ENCODE peak calls at places on chromosomes 12 and 14, in eight cellular contexts. One of them, this sample, is unnamed.

GRCh38 chr14:50875359-50876090 is 3.7 kb downstream of the ABHD12B start:
- DNase-seq in HuH-7: peak; percentile 63
- DNase-seq in HL-60: no peak
- DNase-seq in activated naive CD8-positive, alpha-beta T cell treated with anti-CD3 and anti-CD28 coated beads, Interleukin-2, amount 10 ng/mL, durations not matched to agents 7 days and 5 days: peak; percentile 73
- DNase-seq in kidney tubule cell: no peak
- DNase-seq in EL: peak; percentile 42
- DNase-seq in effector memory CD8-positive, alpha-beta T cell: peak; percentile 45
- DNase-seq in RWPE1: no peak
- DNase-seq in this sample: no peak

GRCh38 chr14:50599700-50600444 is 39.9 kb downstream of the ATL1 start:
- DNase-seq in HuH-7: peak; percentile 3
- DNase-seq in HL-60: no peak
- DNase-seq in activated naive CD8-positive, alpha-beta T cell treated with anti-CD3 and anti-CD28 coated beads, Interleukin-2, amount 10 ng/mL, durations not matched to agents 7 days and 5 days: no peak
- DNase-seq in kidney tubule cell: peak; percentile 51
- DNase-seq in EL: peak; percentile 57
- DNase-seq in effector memory CD8-positive, alpha-beta T cell: no peak
- DNase-seq in RWPE1: peak; percentile 55
- DNase-seq in this sample: no peak

GRCh38 chr14:95903616-95904107 is 27.0 kb downstream of the TUNAR start:
- DNase-seq in HuH-7: no peak
- DNase-seq in HL-60: no peak
- DNase-seq in activated naive CD8-positive, alpha-beta T cell treated with anti-CD3 and anti-CD28 coated beads, Interleukin-2, amount 10 ng/mL, durations not matched to agents 7 days and 5 days: no peak
- DNase-seq in kidney tubule cell: no peak
- DNase-seq in EL: no peak
- DNase-seq in effector memory CD8-positive, alpha-beta T cell: no peak
- DNase-seq in RWPE1: no peak
- DNase-seq in this sample: no peak

GRCh38 chr12:115872212-115872611 is 405.3 kb downstream of the MED13L start:
- DNase-seq in HuH-7: no peak
- DNase-seq in HL-60: no peak
- DNase-seq in activated naive CD8-positive, alpha-beta T cell treated with anti-CD3 and anti-CD28 coated beads, Interleukin-2, amount 10 ng/mL, durations not matched to agents 7 days and 5 days: no peak
- DNase-seq in kidney tubule cell: no peak
- DNase-seq in EL: no peak
- DNase-seq in effector memory CD8-positive, alpha-beta T cell: no peak
- DNase-seq in RWPE1: no peak
- DNase-seq in this sample: no peak

GRCh38 chr12:10031318-10031717 is 836 bp downstream of the CLEC9A start:
- DNase-seq in HuH-7: no peak
- DNase-seq in HL-60: no peak
- DNase-seq in activated naive CD8-positive, alpha-beta T cell treated with anti-CD3 and anti-CD28 coated beads, Interleukin-2, amount 10 ng/mL, durations not matched to agents 7 days and 5 days: no peak
- DNase-seq in kidney tubule cell: no peak
- DNase-seq in EL: peak; percentile 73
- DNase-seq in effector memory CD8-positive, alpha-beta T cell: no peak
- DNase-seq in RWPE1: no peak
- DNase-seq in this sample: no peak

GRCh38 chr14:41230683-41231082 is 376.0 kb upstream of the LRFN5 start:
- DNase-seq in HuH-7: no peak
- DNase-seq in HL-60: no peak
- DNase-seq in activated naive CD8-positive, alpha-beta T cell treated with anti-CD3 and anti-CD28 coated beads, Interleukin-2, amount 10 ng/mL, durations not matched to agents 7 days and 5 days: no peak
- DNase-seq in kidney tubule cell: no peak
- DNase-seq in EL: no peak
- DNase-seq in effector memory CD8-positive, alpha-beta T cell: no peak
- DNase-seq in RWPE1: no peak
- DNase-seq in this sample: no peak

GRCh38 chr12:92218394-92219077 is 72.9 kb upstream of the BTG1 start:
- DNase-seq in HuH-7: no peak
- DNase-seq in HL-60: peak; percentile 65
- DNase-seq in activated naive CD8-positive, alpha-beta T cell treated with anti-CD3 and anti-CD28 coated beads, Interleukin-2, amount 10 ng/mL, durations not matched to agents 7 days and 5 days: no peak
- DNase-seq in kidney tubule cell: no peak
- DNase-seq in EL: no peak
- DNase-seq in effector memory CD8-positive, alpha-beta T cell: no peak
- DNase-seq in RWPE1: no peak
- DNase-seq in this sample: no peak

GRCh38 chr14:63632932-63633514 is 8.6 kb downstream of the WDR89 start:
- DNase-seq in HuH-7: no peak
- DNase-seq in HL-60: no peak
- DNase-seq in activated naive CD8-positive, alpha-beta T cell treated with anti-CD3 and anti-CD28 coated beads, Interleukin-2, amount 10 ng/mL, durations not matched to agents 7 days and 5 days: no peak
- DNase-seq in kidney tubule cell: peak; percentile 23
- DNase-seq in EL: peak; percentile 24
- DNase-seq in effector memory CD8-positive, alpha-beta T cell: no peak
- DNase-seq in RWPE1: peak; percentile 28
- DNase-seq in this sample: no peak

GRCh38 chr12:91098942-91099341 is 12.4 kb downstream of the LUM start:
- DNase-seq in HuH-7: no peak
- DNase-seq in HL-60: no peak
- DNase-seq in activated naive CD8-positive, alpha-beta T cell treated with anti-CD3 and anti-CD28 coated beads, Interleukin-2, amount 10 ng/mL, durations not matched to agents 7 days and 5 days: no peak
- DNase-seq in kidney tubule cell: peak; percentile 83
- DNase-seq in EL: peak; percentile 86
- DNase-seq in effector memory CD8-positive, alpha-beta T cell: no peak
- DNase-seq in RWPE1: no peak
- DNase-seq in this sample: peak; percentile 78

GRCh38 chr12:22250762-22251161 is 83.7 kb downstream of the ST8SIA1 start:
- DNase-seq in HuH-7: no peak
- DNase-seq in HL-60: peak; percentile 10
- DNase-seq in activated naive CD8-positive, alpha-beta T cell treated with anti-CD3 and anti-CD28 coated beads, Interleukin-2, amount 10 ng/mL, durations not matched to agents 7 days and 5 days: no peak
- DNase-seq in kidney tubule cell: no peak
- DNase-seq in EL: no peak
- DNase-seq in effector memory CD8-positive, alpha-beta T cell: no peak
- DNase-seq in RWPE1: no peak
- DNase-seq in this sample: no peak

GRCh38 chr14:75450381-75451276 is 22.8 kb downstream of the JDP2 start:
- DNase-seq in HuH-7: no peak
- DNase-seq in HL-60: no peak
- DNase-seq in activated naive CD8-positive, alpha-beta T cell treated with anti-CD3 and anti-CD28 coated beads, Interleukin-2, amount 10 ng/mL, durations not matched to agents 7 days and 5 days: no peak
- DNase-seq in kidney tubule cell: peak; percentile 88
- DNase-seq in EL: peak; percentile 22
- DNase-seq in effector memory CD8-positive, alpha-beta T cell: no peak
- DNase-seq in RWPE1: peak; percentile 84
- DNase-seq in this sample: no peak

GRCh38 chr12:79690606-79691298 is at the start of gene PAWR:
- DNase-seq in HuH-7: peak; percentile 80
- DNase-seq in HL-60: no peak
- DNase-seq in activated naive CD8-positive, alpha-beta T cell treated with anti-CD3 and anti-CD28 coated beads, Interleukin-2, amount 10 ng/mL, durations not matched to agents 7 days and 5 days: peak; percentile 48
- DNase-seq in kidney tubule cell: peak; percentile 93
- DNase-seq in EL: peak; percentile 81
- DNase-seq in effector memory CD8-positive, alpha-beta T cell: no peak
- DNase-seq in RWPE1: peak; percentile 64
- DNase-seq in this sample: no peak

GRCh38 chr14:64190974-64191502 is 103.1 kb downstream of the ESR2 start:
- DNase-seq in HuH-7: no peak
- DNase-seq in HL-60: no peak
- DNase-seq in activated naive CD8-positive, alpha-beta T cell treated with anti-CD3 and anti-CD28 coated beads, Interleukin-2, amount 10 ng/mL, durations not matched to agents 7 days and 5 days: no peak
- DNase-seq in kidney tubule cell: no peak
- DNase-seq in EL: no peak
- DNase-seq in effector memory CD8-positive, alpha-beta T cell: no peak
- DNase-seq in RWPE1: no peak
- DNase-seq in this sample: no peak

GRCh38 chr14:61080591-61081010 is 99.6 kb downstream of the SLC38A6 start:
- DNase-seq in HuH-7: no peak
- DNase-seq in HL-60: no peak
- DNase-seq in activated naive CD8-positive, alpha-beta T cell treated with anti-CD3 and anti-CD28 coated beads, Interleukin-2, amount 10 ng/mL, durations not matched to agents 7 days and 5 days: no peak
- DNase-seq in kidney tubule cell: no peak
- DNase-seq in EL: peak; percentile 81
- DNase-seq in effector memory CD8-positive, alpha-beta T cell: no peak
- DNase-seq in RWPE1: no peak
- DNase-seq in this sample: peak; percentile 72

GRCh38 chr12:79765157-79765556 is 74.4 kb upstream of the PAWR start:
- DNase-seq in HuH-7: no peak
- DNase-seq in HL-60: no peak
- DNase-seq in activated naive CD8-positive, alpha-beta T cell treated with anti-CD3 and anti-CD28 coated beads, Interleukin-2, amount 10 ng/mL, durations not matched to agents 7 days and 5 days: no peak
- DNase-seq in kidney tubule cell: no peak
- DNase-seq in EL: no peak
- DNase-seq in effector memory CD8-positive, alpha-beta T cell: no peak
- DNase-seq in RWPE1: no peak
- DNase-seq in this sample: no peak

GRCh38 chr12:83179999-83180398 is 493.3 kb downstream of the TMTC2 start:
- DNase-seq in HuH-7: no peak
- DNase-seq in HL-60: no peak
- DNase-seq in activated naive CD8-positive, alpha-beta T cell treated with anti-CD3 and anti-CD28 coated beads, Interleukin-2, amount 10 ng/mL, durations not matched to agents 7 days and 5 days: no peak
- DNase-seq in kidney tubule cell: no peak
- DNase-seq in EL: no peak
- DNase-seq in effector memory CD8-positive, alpha-beta T cell: no peak
- DNase-seq in RWPE1: no peak
- DNase-seq in this sample: no peak

GRCh38 chr14:65469903-65470302 is 57.4 kb downstream of the FUT8 start:
- DNase-seq in HuH-7: no peak
- DNase-seq in HL-60: no peak
- DNase-seq in activated naive CD8-positive, alpha-beta T cell treated with anti-CD3 and anti-CD28 coated beads, Interleukin-2, amount 10 ng/mL, durations not matched to agents 7 days and 5 days: no peak
- DNase-seq in kidney tubule cell: no peak
- DNase-seq in EL: no peak
- DNase-seq in effector memory CD8-positive, alpha-beta T cell: no peak
- DNase-seq in RWPE1: no peak
- DNase-seq in this sample: no peak

GRCh38 chr12:86193931-86194330 is 62.3 kb downstream of the MGAT4C start:
- DNase-seq in HuH-7: no peak
- DNase-seq in HL-60: no peak
- DNase-seq in activated naive CD8-positive, alpha-beta T cell treated with anti-CD3 and anti-CD28 coated beads, Interleukin-2, amount 10 ng/mL, durations not matched to agents 7 days and 5 days: no peak
- DNase-seq in kidney tubule cell: peak; percentile 4
- DNase-seq in EL: no peak
- DNase-seq in effector memory CD8-positive, alpha-beta T cell: no peak
- DNase-seq in RWPE1: peak; percentile 44
- DNase-seq in this sample: peak; percentile 8

This sample was measured in AG04450.